ENCODE peak calls at places on chromosomes 2 and 18, in nine cellular contexts. One of them, this sample, is unnamed.

GRCh38 chr2:140589273-140589672 is 1541.5 kb downstream of the LRP1B start:
- DNase-seq in dorsolateral prefrontal cortex: no peak
- DNase-seq in tibial artery: no peak
- DNase-seq in neural progenitor cell: no peak
- DNase-seq in K562: no peak
- DNase-seq in CD4-positive, alpha-beta T cell: no peak
- DNase-seq in endodermal cell: no peak
- DNase-seq in adrenal gland: no peak
- DNase-seq in transverse colon: no peak
- DNase-seq in this sample: no peak

GRCh38 chr18:26185267-26185666 is 41.0 kb upstream of the TAF4B start:
- DNase-seq in dorsolateral prefrontal cortex: no peak
- DNase-seq in tibial artery: no peak
- DNase-seq in neural progenitor cell: no peak
- DNase-seq in K562: no peak
- DNase-seq in CD4-positive, alpha-beta T cell: no peak
- DNase-seq in endodermal cell: no peak
- DNase-seq in adrenal gland: no peak
- DNase-seq in transverse colon: no peak
- DNase-seq in this sample: no peak

GRCh38 chr2:201698588-201699226 is at the start of gene MPP4:
- DNase-seq in dorsolateral prefrontal cortex: no peak
- DNase-seq in tibial artery: no peak
- DNase-seq in neural progenitor cell: no peak
- DNase-seq in K562: no peak
- DNase-seq in CD4-positive, alpha-beta T cell: no peak
- DNase-seq in endodermal cell: no peak
- DNase-seq in adrenal gland: no peak
- DNase-seq in transverse colon: no peak
- DNase-seq in this sample: no peak

GRCh38 chr2:204550738-204551137 is 5.5 kb downstream of the PARD3B start:
- DNase-seq in dorsolateral prefrontal cortex: no peak
- DNase-seq in tibial artery: no peak
- DNase-seq in neural progenitor cell: no peak
- DNase-seq in K562: no peak
- DNase-seq in CD4-positive, alpha-beta T cell: no peak
- DNase-seq in endodermal cell: no peak
- DNase-seq in adrenal gland: no peak
- DNase-seq in transverse colon: no peak
- DNase-seq in this sample: no peak

GRCh38 chr18:50287028-50287440 is 458 bp downstream of the CXXC1 start:
- DNase-seq in dorsolateral prefrontal cortex: no peak
- DNase-seq in tibial artery: no peak
- DNase-seq in neural progenitor cell: no peak
- DNase-seq in K562: no peak
- DNase-seq in CD4-positive, alpha-beta T cell: no peak
- DNase-seq in endodermal cell: no peak
- DNase-seq in adrenal gland: no peak
- DNase-seq in transverse colon: no peak
- DNase-seq in this sample: peak

GRCh38 chr2:219448776-219449476 is 14.3 kb downstream of the SPEG start:
- DNase-seq in dorsolateral prefrontal cortex: no peak
- DNase-seq in tibial artery: no peak
- DNase-seq in neural progenitor cell: peak
- DNase-seq in K562: no peak
- DNase-seq in CD4-positive, alpha-beta T cell: no peak
- DNase-seq in endodermal cell: peak
- DNase-seq in adrenal gland: no peak
- DNase-seq in transverse colon: no peak
- DNase-seq in this sample: no peak

GRCh38 chr2:65464604-65465003 is 32.2 kb upstream of the SPRED2 start:
- DNase-seq in dorsolateral prefrontal cortex: no peak
- DNase-seq in tibial artery: no peak
- DNase-seq in neural progenitor cell: no peak
- DNase-seq in K562: no peak
- DNase-seq in CD4-positive, alpha-beta T cell: no peak
- DNase-seq in endodermal cell: no peak
- DNase-seq in adrenal gland: no peak
- DNase-seq in transverse colon: no peak
- DNase-seq in this sample: no peak

GRCh38 chr2:221981918-221982317 is 316.9 kb downstream of the PAX3 start:
- DNase-seq in dorsolateral prefrontal cortex: no peak
- DNase-seq in tibial artery: no peak
- DNase-seq in neural progenitor cell: no peak
- DNase-seq in K562: no peak
- DNase-seq in CD4-positive, alpha-beta T cell: no peak
- DNase-seq in endodermal cell: no peak
- DNase-seq in adrenal gland: no peak
- DNase-seq in transverse colon: no peak
- DNase-seq in this sample: no peak

GRCh38 chr2:18441583-18441982 is 118.9 kb downstream of the RDH14 start:
- DNase-seq in dorsolateral prefrontal cortex: no peak
- DNase-seq in tibial artery: no peak
- DNase-seq in neural progenitor cell: no peak
- DNase-seq in K562: no peak
- DNase-seq in CD4-positive, alpha-beta T cell: no peak
- DNase-seq in endodermal cell: no peak
- DNase-seq in adrenal gland: no peak
- DNase-seq in transverse colon: no peak
- DNase-seq in this sample: no peak

GRCh38 chr18:79524181-79525078 is 128.7 kb downstream of the NFATC1 start:
- DNase-seq in dorsolateral prefrontal cortex: peak
- DNase-seq in tibial artery: peak
- DNase-seq in neural progenitor cell: no peak
- DNase-seq in K562: no peak
- DNase-seq in CD4-positive, alpha-beta T cell: peak
- DNase-seq in endodermal cell: peak
- DNase-seq in adrenal gland: peak
- DNase-seq in transverse colon: no peak
- DNase-seq in this sample: peak

GRCh38 chr18:6249788-6250187 is 164.9 kb downstream of the L3MBTL4 start:
- DNase-seq in dorsolateral prefrontal cortex: no peak
- DNase-seq in tibial artery: no peak
- DNase-seq in neural progenitor cell: no peak
- DNase-seq in K562: no peak
- DNase-seq in CD4-positive, alpha-beta T cell: no peak
- DNase-seq in endodermal cell: no peak
- DNase-seq in adrenal gland: peak
- DNase-seq in transverse colon: no peak
- DNase-seq in this sample: no peak

DNA sequence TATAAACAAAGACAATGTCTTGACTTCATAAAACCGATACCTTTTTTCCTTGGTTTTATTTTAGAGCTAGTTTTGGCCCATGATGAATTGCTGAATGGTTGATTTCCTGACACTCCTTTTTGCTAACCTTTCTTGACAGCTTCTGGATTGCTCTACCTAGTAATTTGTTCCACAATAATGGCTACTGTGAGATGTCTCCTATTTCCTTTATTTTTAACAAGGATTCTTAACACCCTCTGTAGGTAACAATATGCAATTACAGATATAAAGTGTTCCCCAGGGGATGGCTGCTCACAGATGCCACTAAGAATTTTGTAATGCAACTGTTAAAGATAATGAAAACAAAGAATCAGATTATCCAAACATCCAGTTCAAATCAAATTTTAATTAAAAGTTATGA is 100.8 kb upstream of the ATP5MC3 start:
- DNase-seq in dorsolateral prefrontal cortex: no peak
- DNase-seq in tibial artery: no peak
- DNase-seq in neural progenitor cell: peak
- DNase-seq in K562: peak
- DNase-seq in CD4-positive, alpha-beta T cell: no peak
- DNase-seq in endodermal cell: no peak
- DNase-seq in adrenal gland: no peak
- DNase-seq in transverse colon: no peak
- DNase-seq in this sample: no peak
- TF ChIP-seq CTCF in dorsolateral prefrontal cortex: peak
- TF ChIP-seq CTCF in tibial artery: no peak
- TF ChIP-seq CTCF in neural progenitor cell: peak
- TF ChIP-seq CTCF in K562: peak
- TF ChIP-seq CTCF in CD4-positive, alpha-beta T cell: peak
- TF ChIP-seq CTCF in endodermal cell: peak
- TF ChIP-seq CTCF in adrenal gland: peak
- TF ChIP-seq CTCF in transverse colon: peak
- TF ChIP-seq CTCF in this sample: peak

GRCh38 chr2:237698338-237698694 is 70.9 kb downstream of the LRRFIP1 start:
- DNase-seq in dorsolateral prefrontal cortex: no peak
- DNase-seq in tibial artery: no peak
- DNase-seq in neural progenitor cell: no peak
- DNase-seq in K562: no peak
- DNase-seq in CD4-positive, alpha-beta T cell: no peak
- DNase-seq in endodermal cell: no peak
- DNase-seq in adrenal gland: no peak
- DNase-seq in transverse colon: no peak
- DNase-seq in this sample: no peak

GRCh38 chr2:237695201-237695780 is 67.9 kb downstream of the LRRFIP1 start:
- DNase-seq in dorsolateral prefrontal cortex: peak
- DNase-seq in tibial artery: no peak
- DNase-seq in neural progenitor cell: no peak
- DNase-seq in K562: peak
- DNase-seq in CD4-positive, alpha-beta T cell: no peak
- DNase-seq in endodermal cell: no peak
- DNase-seq in adrenal gland: no peak
- DNase-seq in transverse colon: no peak
- DNase-seq in this sample: no peak

GRCh38 chr2:237699870-237700582 is 72.6 kb downstream of the LRRFIP1 start:
- DNase-seq in dorsolateral prefrontal cortex: no peak
- DNase-seq in tibial artery: no peak
- DNase-seq in neural progenitor cell: no peak
- DNase-seq in K562: no peak
- DNase-seq in CD4-positive, alpha-beta T cell: no peak
- DNase-seq in endodermal cell: no peak
- DNase-seq in adrenal gland: no peak
- DNase-seq in transverse colon: no peak
- DNase-seq in this sample: no peak

GRCh38 chr2:237696471-237696870 is 69.1 kb downstream of the LRRFIP1 start:
- DNase-seq in dorsolateral prefrontal cortex: no peak
- DNase-seq in tibial artery: no peak
- DNase-seq in neural progenitor cell: no peak
- DNase-seq in K562: no peak
- DNase-seq in CD4-positive, alpha-beta T cell: peak
- DNase-seq in endodermal cell: no peak
- DNase-seq in adrenal gland: no peak
- DNase-seq in transverse colon: no peak
- DNase-seq in this sample: no peak

DNA sequence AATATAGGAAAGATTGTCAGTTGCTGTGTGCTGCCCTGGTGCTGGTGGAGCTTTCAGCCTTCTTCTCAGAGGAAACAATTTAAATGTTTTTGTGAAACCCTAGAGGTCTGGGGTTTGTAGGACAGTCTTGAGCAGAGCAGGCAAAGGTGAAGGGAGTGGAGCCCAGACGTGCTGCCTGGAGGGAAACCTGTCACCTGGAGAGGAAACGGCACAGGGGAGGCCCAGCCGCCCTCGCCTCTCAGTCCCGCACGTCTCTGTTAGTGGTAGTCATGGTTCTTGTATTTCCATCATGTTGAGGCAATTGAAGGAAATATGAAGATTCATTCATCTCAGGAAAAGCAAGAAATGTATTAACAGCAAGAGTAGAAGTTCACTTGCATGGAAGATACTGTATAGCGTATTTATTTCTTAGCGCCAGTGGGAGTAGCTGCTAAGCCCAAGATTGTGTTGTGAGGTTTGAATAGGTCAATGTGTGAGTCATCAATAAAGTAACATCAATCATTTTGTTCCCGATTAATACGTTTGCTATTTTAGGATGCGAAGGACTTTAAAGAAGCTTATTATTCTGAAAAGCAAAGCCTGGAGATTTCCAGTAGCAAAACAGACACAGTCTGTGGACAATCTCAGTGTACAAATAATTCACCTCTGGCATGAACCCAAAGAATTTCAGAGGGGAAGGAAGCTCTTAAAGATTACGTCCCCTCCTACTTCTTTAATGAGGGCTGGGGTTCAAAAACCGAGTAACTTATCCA is 70.4 kb downstream of the LRRFIP1 start:
- DNase-seq in dorsolateral prefrontal cortex: no peak
- DNase-seq in tibial artery: no peak
- DNase-seq in neural progenitor cell: no peak
- DNase-seq in K562: no peak
- DNase-seq in CD4-positive, alpha-beta T cell: peak
- DNase-seq in endodermal cell: no peak
- DNase-seq in adrenal gland: no peak
- DNase-seq in transverse colon: no peak
- DNase-seq in this sample: no peak
- H3K27ac ChIP-seq in dorsolateral prefrontal cortex: no peak
- H3K27ac ChIP-seq in tibial artery: peak
- H3K27ac ChIP-seq in neural progenitor cell: no peak
- H3K27ac ChIP-seq in K562: no peak
- H3K27ac ChIP-seq in CD4-positive, alpha-beta T cell: peak
- H3K27ac ChIP-seq in endodermal cell: no peak
- H3K27ac ChIP-seq in adrenal gland: no peak
- H3K27ac ChIP-seq in transverse colon: peak
- H3K27ac ChIP-seq in this sample: peak

DNA sequence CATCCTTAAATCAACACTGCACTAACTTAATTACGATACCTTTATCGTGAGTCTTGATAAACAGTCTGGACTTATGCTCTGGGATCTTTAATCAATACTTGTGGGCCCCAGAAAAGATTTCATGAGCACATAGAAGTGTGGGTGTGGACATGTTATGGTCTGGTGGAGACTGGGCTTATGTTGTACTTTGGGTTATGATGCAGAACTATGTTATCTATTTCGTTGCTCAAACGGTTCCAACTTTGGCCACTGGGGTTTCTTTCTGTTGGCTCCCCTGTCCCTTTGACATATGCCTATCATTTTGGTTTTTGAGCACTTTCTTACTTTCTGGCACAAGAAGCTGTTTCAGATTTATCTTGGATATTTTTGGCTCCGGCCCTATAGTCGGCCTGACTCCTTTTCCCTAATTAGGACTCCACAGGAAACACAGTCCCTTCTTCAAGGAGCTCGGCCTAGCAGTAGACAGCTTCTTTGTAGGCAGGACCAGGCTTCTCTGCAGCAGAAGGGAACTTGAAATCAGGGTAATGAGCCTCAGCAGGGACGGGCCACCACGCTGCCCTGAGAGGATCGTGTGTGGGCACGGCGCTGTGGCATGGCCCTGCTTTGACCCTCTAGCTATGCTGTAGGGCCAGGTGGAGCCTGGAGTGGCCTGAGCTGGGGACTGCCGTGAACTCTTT is 54.6 kb upstream of the TXNDC2 start:
- DNase-seq in dorsolateral prefrontal cortex: no peak
- DNase-seq in tibial artery: no peak
- DNase-seq in neural progenitor cell: no peak
- DNase-seq in K562: no peak
- DNase-seq in CD4-positive, alpha-beta T cell: no peak
- DNase-seq in endodermal cell: peak
- DNase-seq in adrenal gland: peak
- DNase-seq in transverse colon: no peak
- DNase-seq in this sample: no peak
- TF ChIP-seq CTCF in dorsolateral prefrontal cortex: no peak
- TF ChIP-seq CTCF in tibial artery: peak
- TF ChIP-seq CTCF in neural progenitor cell: peak
- TF ChIP-seq CTCF in K562: peak
- TF ChIP-seq CTCF in CD4-positive, alpha-beta T cell: no peak
- TF ChIP-seq CTCF in endodermal cell: peak
- TF ChIP-seq CTCF in adrenal gland: peak
- TF ChIP-seq CTCF in transverse colon: no peak
- TF ChIP-seq CTCF in this sample: no peak

DNA sequence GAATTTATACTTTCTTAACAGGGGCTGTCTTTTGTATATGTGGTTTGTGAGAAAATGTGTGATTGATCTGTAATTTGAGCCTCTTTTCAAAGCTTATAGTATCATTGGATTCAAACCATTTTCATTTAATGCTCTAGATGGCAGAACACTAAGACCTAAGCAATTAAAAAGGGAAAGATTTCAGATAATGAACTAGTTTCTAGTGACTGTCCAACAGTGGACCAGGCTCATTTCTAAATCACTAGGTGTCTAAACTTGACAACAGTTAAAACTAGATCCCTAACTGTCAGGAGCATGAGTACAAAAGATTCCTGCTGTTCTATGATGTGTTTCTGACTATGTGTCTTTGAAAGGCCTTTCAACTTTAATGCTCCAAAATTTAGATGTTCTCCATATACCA is 54.6 kb downstream of the ANKRD44 start:
- DNase-seq in dorsolateral prefrontal cortex: no peak
- DNase-seq in tibial artery: no peak
- DNase-seq in neural progenitor cell: no peak
- DNase-seq in K562: no peak
- DNase-seq in CD4-positive, alpha-beta T cell: no peak
- DNase-seq in endodermal cell: no peak
- DNase-seq in adrenal gland: no peak
- DNase-seq in transverse colon: no peak
- DNase-seq in this sample: no peak
- H3K27ac ChIP-seq in dorsolateral prefrontal cortex: no peak
- H3K27ac ChIP-seq in tibial artery: peak
- H3K27ac ChIP-seq in neural progenitor cell: no peak
- H3K27ac ChIP-seq in K562: no peak
- H3K27ac ChIP-seq in CD4-positive, alpha-beta T cell: peak
- H3K27ac ChIP-seq in endodermal cell: peak
- H3K27ac ChIP-seq in adrenal gland: no peak
- H3K27ac ChIP-seq in transverse colon: peak
- H3K27ac ChIP-seq in this sample: peak